ENCODE peak calls at places on chromosomes 13 and 19, in eight cellular contexts. O, A, U, D, R, V, S and Y are unnamed samples.

GRCh38 chr13:73835138-73835721 is 299.0 kb downstream of the KLF12 start:
- DNase-seq in S (no peak), R (peak; percentile 14), V (no peak), A (peak; percentile 69), U (peak; percentile 31), O (peak; percentile 10), D (no peak), Y (peak; percentile 9)

GRCh38 chr19:39850892-39851291 is 4.7 kb upstream of the FBL start:
- DNase-seq in D (no peak), O (no peak), V (no peak), A (no peak), U (no peak), R (no peak), S (no peak), Y (no peak)

GRCh38 chr13:91601807-91602206 is 203.4 kb downstream of the GPC5 start:
- DNase-seq in O (no peak), A (no peak), R (no peak), S (no peak), V (no peak), D (no peak), U (no peak), Y (no peak)

GRCh38 chr19:33304760-33305647 is 2.7 kb upstream of the CEBPA start:
- DNase-seq in S (peak; percentile 31), U (peak; percentile 24), D (no peak), A (peak; percentile 20), O (no peak), R (no peak), V (no peak), Y (no peak)

GRCh38 chr19:2798733-2799132 is 13.4 kb downstream of the THOP1 start:
- DNase-seq in U (no peak), R (no peak), A (no peak), O (no peak), V (no peak), S (no peak), D (no peak), Y (no peak)

GRCh38 chr19:58366576-58367430 is 4.3 kb upstream of the ZNF497 start:
- DNase-seq in V (no peak), A (no peak), D (no peak), R (no peak), O (no peak), S (peak; percentile 25), U (no peak), Y (no peak)

GRCh38 chr19:3171894-3172679 is 6.5 kb upstream of the S1PR4 start:
- DNase-seq in A (no peak), U (no peak), O (no peak), R (no peak), V (no peak), D (no peak), S (no peak), Y (no peak)

GRCh38 chr19:51565583-51565982 is 5.5 kb upstream of the ZNF175 start:
- DNase-seq in U (no peak), A (no peak), S (no peak), R (no peak), D (no peak), O (no peak), V (no peak), Y (no peak)

GRCh38 chr13:80084086-80084676 is 256.7 kb downstream of the SPRY2 start:
- DNase-seq in A (peak; percentile 39), V (peak; percentile 3), S (no peak), O (peak; percentile 95), U (no peak), R (peak; percentile 46), D (no peak), Y (no peak)

GRCh38 chr19:2097330-2098327 is 914 bp downstream of the IZUMO4 start:
- DNase-seq in A (no peak), D (peak; percentile 42), S (no peak), O (no peak), U (peak; percentile 80), R (no peak), V (no peak), Y (no peak)

GRCh38 chr13:99301913-99302636 is 5.1 kb downstream of the GPR183 start:
- DNase-seq in V (no peak), D (no peak), A (no peak), S (no peak), O (no peak), R (no peak), U (no peak), Y (no peak)

GRCh38 chr13:51739403-51740112 is 64.4 kb downstream of the DHRS12 start:
- DNase-seq in V (no peak), U (no peak), A (no peak), D (no peak), R (no peak), S (no peak), O (no peak), Y (no peak)

GRCh38 chr19:49224856-49225255 is 67.3 kb downstream of the TRPM4 start:
- DNase-seq in R (no peak), U (no peak), D (no peak), V (peak; percentile 48), S (peak; percentile 87), A (peak; percentile 70), O (no peak), Y (no peak)

GRCh38 chr19:45444318-45445041 is 20.8 kb upstream of the ERCC1 start:
- DNase-seq in O (no peak), U (peak; percentile 94), V (peak; percentile 20), R (no peak), D (peak; percentile 89), A (peak; percentile 70), S (peak; percentile 95), Y (peak; percentile 85)

GRCh38 chr13:20565120-20565736 is 1.7 kb upstream of the IFT88 start:
- DNase-seq in R (no peak), O (no peak), A (no peak), D (no peak), U (no peak), V (no peak), S (no peak), Y (no peak)

GRCh38 chr19:54462072-54462712 is 1.4 kb downstream of the LENG9 start:
- DNase-seq in U (no peak), S (peak; percentile 40), D (no peak), R (no peak), A (no peak), O (no peak), V (no peak), Y (no peak)

GRCh38 chr19:2345794-2346663 is 14.0 kb upstream of the TMPRSS9 start:
- DNase-seq in D (no peak), S (peak; percentile 42), A (no peak), U (no peak), R (no peak), O (no peak), V (no peak), Y (no peak)

GRCh38 chr13:48446454-48446853 is 33.5 kb upstream of the LPAR6 start:
- DNase-seq in O (no peak), U (no peak), R (peak; percentile 19), A (no peak), D (no peak), S (no peak), V (no peak), Y (no peak)

GRCh38 chr13:47110141-47110540 is 213.3 kb upstream of the HTR2A start:
- DNase-seq in O (no peak), U (no peak), S (no peak), D (no peak), A (no peak), V (no peak), R (no peak), Y (no peak)

GRCh38 chr13:30755678-30756077 is 20.3 kb downstream of the ALOX5AP start:
- DNase-seq in O (no peak), D (no peak), S (no peak), A (no peak), R (no peak), V (no peak), U (no peak), Y (no peak)

GRCh38 chr13:74205313-74205690 is 71.1 kb upstream of the KLF12 start:
- DNase-seq in O (no peak), U (no peak), V (no peak), R (no peak), D (no peak), A (no peak), S (no peak), Y (no peak)

GRCh38 chr19:5369962-5370367 is 29.4 kb upstream of the PTPRS start:
- DNase-seq in A (peak; percentile 74), D (peak; percentile 8), V (no peak), R (no peak), U (peak; percentile 66), S (peak; percentile 87), O (no peak), Y (no peak)

GRCh38 chr13:98272549-98272948 is 95.5 kb upstream of the RNF113B start:
- DNase-seq in S (no peak), A (no peak), D (no peak), V (no peak), O (no peak), U (no peak), R (no peak), Y (no peak)

GRCh38 chr19:10686661-10687517 is 14.3 kb upstream of the QTRT1 start:
- DNase-seq in O (no peak), V (no peak), A (no peak), D (no peak), S (no peak), U (no peak), R (no peak), Y (peak; percentile 81)

GRCh38 chr13:114110091-114110829 is 22.2 kb downstream of the RASA3 start:
- DNase-seq in V (no peak), R (no peak), D (peak; percentile 73), U (peak; percentile 72), O (no peak), A (no peak), S (peak; percentile 73), Y (no peak)

GRCh38 chr19:52570005-52570861 is at the start of gene ZNF701:
- DNase-seq in D (peak; percentile 97), O (peak; percentile 0), U (peak; percentile 89), V (peak; percentile 78), S (peak; percentile 97), R (peak; percentile 31), A (peak; percentile 81), Y (peak; percentile 93)

GRCh38 chr19:2187164-2187563 is 23.4 kb downstream of the DOT1L start:
- DNase-seq in S (no peak), R (no peak), A (no peak), U (no peak), O (no peak), D (no peak), V (no peak), Y (no peak)

GRCh38 chr13:68378294-68378693 is 1148.2 kb upstream of the PCDH9 start:
- DNase-seq in D (no peak), O (no peak), S (no peak), V (no peak), A (no peak), U (no peak), R (no peak), Y (no peak)